ENCODE peak calls at places on chromosome 2, in five cellular contexts. T is uterus, B is Caco-2, C is MM.1S, K is choroid plexus epithelial cell. I is an unnamed sample.

GRCh38 chr2:236177604-236177966 is 9.4 kb upstream of the GBX2 start:
- DNase-seq in B (no peak), K (peak), C (no peak), T (no peak), I (no peak)

GRCh38 chr2:39512434-39512935 is 75.4 kb upstream of the MAP4K3 start:
- DNase-seq in K (no peak), T (peak), C (no peak), B (no peak), I (no peak)

GRCh38 chr2:19754907-19755306 is 146.9 kb downstream of the TTC32 start:
- DNase-seq in B (no peak), K (no peak), C (no peak), T (no peak), I (no peak)

GRCh38 chr2:32452338-32453064 is 95.7 kb downstream of the BIRC6 start:
- DNase-seq in K (no peak), B (no peak), T (no peak), C (no peak), I (no peak)

GRCh38 chr2:156229724-156230362 is 102.7 kb downstream of the NR4A2 start:
- DNase-seq in C (no peak), T (no peak), K (no peak), B (no peak), I (no peak)

GRCh38 chr2:134435505-134435904 is 181.6 kb downstream of the MGAT5 start:
- DNase-seq in C (no peak), T (no peak), B (no peak), K (no peak), I (no peak)

GRCh38 chr2:121076885-121077549 is 208.0 kb downstream of the TFCP2L1 start:
- DNase-seq in K (peak), C (peak), T (no peak), B (peak), I (peak)

GRCh38 chr2:179768765-179769164 is 92.6 kb downstream of the ZNF385B start:
- DNase-seq in B (no peak), K (no peak), T (no peak), C (no peak), I (peak)

GRCh38 chr2:102331311-102331980 is 20.1 kb downstream of the IL1RL1 start:
- DNase-seq in C (no peak), B (no peak), T (no peak), K (no peak), I (no peak)

GRCh38 chr2:173231042-173231441 is 123.6 kb upstream of the CDCA7 start:
- DNase-seq in K (no peak), T (no peak), B (no peak), C (no peak), I (no peak)

GRCh38 chr2:160269803-160270570 is 69.9 kb upstream of the ITGB6 start:
- DNase-seq in C (peak), T (peak), K (peak), B (peak), I (peak)

GRCh38 chr2:125973516-125973915 is 682.4 kb upstream of the GYPC start:
- DNase-seq in B (no peak), T (no peak), C (no peak), K (no peak), I (no peak)

GRCh38 chr2:3630631-3631030 is 27.4 kb upstream of the ALLC start:
- DNase-seq in C (no peak), T (no peak), B (peak), K (no peak), I (no peak)

GRCh38 chr2:10157293-10157692 is 34.8 kb downstream of the RRM2 start:
- DNase-seq in C (no peak), K (peak), T (no peak), B (no peak), I (no peak)

DNA sequence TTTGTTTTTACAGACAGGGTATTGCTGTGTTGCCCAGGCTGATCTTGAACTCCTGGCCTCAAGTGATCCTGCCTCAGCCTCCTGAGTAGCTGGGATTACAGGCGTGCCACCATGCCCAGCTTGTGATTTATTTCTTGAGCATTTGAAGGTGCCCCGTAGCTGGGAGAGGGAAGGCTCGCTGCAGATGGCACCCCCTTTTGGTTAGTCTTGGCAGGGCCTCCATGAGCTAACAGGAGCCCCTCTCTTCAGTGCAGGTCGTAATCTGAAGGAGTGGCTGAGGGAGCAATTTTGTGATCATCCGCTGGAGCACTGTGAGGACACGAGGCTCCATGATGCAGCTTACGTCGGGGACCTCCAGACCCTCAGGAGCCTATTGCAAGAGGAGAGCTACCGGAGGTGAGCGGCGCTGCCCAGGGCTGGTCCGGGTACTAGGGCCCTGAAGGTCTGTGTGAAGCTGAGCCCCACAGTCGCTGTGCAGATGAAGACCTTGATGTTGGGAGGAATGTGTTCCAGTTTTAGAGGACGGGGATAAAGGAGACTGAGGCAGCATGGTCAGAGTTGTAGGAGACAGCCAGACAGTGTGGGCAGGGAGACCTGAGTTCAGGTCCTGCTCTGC is 6.7 kb downstream of the ASB1 start:
- DNase-seq in T (no peak), K (no peak), B (no peak), C (no peak), I (no peak)
- TF ChIP-seq CTCF in T (no peak), K (peak), B (no peak), C (no peak), I (no peak)

DNA sequence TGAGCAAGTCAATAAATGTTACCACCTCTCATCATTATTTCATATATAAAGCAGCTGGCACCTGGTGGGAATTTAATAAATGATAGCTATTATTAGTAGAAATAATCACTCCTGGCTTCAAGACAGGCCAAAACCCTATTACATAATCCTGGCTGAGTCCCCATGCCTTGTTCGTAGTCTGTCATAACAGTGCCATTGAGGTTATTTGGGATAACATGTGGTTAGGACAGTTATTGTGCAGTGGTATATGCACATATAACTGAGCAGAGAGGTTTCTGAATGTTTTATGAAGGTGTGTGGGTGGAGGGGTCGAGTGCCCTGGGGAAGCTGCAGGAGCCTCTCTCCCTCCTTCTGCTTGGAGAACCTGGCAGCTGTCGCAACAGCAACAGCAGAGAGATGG is 162.4 kb upstream of the NABP1 start:
- DNase-seq in B (no peak), T (no peak), K (no peak), C (no peak), I (no peak)
- TF ChIP-seq CTCF in B (no peak), T (no peak), K (no peak), C (no peak), I (no peak)

GRCh38 chr2:190328748-190329147 is 9.1 kb upstream of the HIBCH start:
- DNase-seq in K (peak), B (no peak), T (no peak), C (no peak), I (peak)
- TF ChIP-seq CTCF in K (no peak), B (no peak), T (no peak), C (no peak), I (peak)

DNA sequence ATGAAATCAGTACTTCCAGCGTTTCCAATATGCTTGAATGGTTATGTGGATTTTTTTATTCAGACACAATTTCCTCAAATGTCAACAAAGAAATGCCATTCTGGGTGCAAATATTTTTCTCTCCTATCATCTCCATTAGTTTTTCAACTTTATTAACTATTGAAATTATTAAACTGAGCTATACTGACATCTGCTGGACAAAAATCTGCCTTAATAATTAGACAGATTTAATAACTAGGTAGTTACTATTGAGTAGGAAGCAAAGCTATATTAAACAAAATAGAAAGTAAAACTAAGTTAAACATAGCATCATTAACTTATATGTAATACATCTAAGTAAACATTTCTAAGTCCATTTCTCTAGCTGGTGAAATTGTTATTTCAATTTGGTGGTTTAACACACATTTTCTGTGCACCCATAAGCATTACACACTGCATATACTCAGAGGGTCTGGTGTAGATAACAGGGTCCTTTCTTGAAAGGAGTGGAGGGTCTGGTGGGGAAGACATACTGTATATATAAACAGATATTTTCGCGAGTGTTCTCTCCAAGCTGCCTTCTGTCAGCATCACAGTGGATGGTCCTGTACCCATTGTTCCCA is 77.0 kb downstream of the LANCL1 start:
- DNase-seq in T (no peak), C (peak), B (no peak), K (peak), I (peak)
- TF ChIP-seq CTCF in T (no peak), C (peak), B (peak), K (peak), I (peak)

GRCh38 chr2:234257859-234258561 is 207.5 kb downstream of the SPP2 start:
- DNase-seq in K (peak), C (no peak), T (no peak), B (peak), I (peak)
- TF ChIP-seq CTCF in K (peak), C (no peak), T (no peak), B (peak), I (peak)

DNA sequence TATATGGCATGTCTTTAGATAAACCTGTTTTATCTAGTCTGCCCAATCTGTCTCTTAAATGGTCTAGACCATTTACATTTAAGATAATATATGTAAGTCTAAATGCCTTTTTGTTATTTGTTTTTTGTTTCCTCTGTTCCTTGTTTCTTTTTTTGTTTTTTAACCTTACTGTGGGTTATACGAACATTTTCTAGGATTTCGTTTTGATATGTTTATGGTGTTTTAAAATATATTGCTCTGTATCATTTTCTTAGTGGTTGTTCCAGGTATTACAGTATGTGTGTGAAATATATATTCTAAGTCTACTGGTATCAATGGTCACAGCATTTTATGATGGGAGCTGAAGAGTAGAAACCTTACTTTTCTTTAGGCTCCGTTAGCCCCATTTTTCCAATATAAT is 13.4 kb downstream of the BCL2L11 start:
- DNase-seq in C (no peak), T (no peak), K (no peak), B (no peak), I (no peak)
- TF ChIP-seq CTCF in C (peak), T (no peak), K (no peak), B (peak), I (no peak)

DNA sequence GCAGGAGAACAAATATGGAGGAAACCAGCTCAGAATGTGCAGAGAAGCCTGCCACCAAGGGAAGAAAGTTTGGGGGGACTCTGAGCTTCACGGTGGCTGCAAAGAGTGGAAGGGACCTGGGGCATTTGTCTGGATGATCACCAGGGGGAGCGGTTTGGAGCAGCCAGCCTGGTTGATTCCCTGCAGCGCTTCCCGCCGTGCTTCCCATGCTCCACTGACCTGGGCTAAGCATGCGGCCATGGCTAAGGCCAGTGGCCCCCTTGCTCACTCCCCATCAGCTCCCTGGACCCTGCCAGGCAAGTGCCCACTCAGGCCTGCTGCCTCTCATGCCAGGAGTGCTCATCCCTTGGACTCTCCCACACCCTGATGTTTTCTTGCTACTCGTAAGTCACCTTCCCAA is 27.0 kb downstream of the NTSR2 start:
- DNase-seq in T (no peak), K (no peak), B (no peak), C (no peak), I (no peak)
- TF ChIP-seq CTCF in T (no peak), K (no peak), B (no peak), C (no peak), I (no peak)

DNA sequence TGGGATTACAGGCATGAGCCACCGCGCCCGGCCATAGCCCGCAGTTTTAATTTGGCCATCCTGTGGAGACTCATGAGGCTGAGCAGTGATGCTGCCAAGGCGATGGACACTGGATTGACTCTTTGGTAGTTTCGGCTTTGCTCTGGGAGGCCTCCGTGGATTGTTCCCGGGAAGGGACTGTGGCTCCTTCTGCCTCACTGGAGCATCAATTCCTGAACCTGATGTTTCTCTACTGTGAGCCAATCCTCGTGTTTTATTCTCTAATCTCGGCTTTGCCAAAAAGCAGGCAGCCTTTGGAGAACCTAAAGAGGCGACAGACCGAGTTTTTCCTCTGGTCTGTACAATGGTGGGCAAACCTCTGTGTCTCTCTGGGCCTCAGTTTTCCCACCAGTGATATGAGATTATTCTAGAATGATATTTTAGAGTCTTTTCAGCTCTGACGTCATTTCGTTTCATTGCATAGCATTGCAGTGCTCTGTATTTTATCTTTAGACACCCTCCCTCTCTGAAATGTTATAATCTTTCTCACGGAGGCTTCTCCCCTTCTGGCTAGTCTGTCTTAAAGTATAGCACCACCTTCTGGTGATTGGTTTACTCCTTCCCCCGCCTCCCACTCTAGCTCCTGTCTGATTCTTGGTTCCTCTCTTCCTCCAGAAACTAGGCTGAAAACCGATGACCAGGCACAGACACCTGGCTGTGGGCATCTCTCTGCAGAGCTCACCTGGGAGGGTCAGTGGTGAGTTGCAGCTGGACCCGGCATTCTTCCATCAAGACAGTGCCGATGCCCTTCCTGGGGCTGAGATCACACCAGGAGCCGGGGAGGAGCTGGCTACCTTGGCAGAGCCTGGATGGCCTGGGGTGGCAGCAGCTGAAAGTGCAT is 341.3 kb downstream of the MYCN start:
- DNase-seq in T (no peak), B (no peak), C (peak), K (peak), I (peak)
- TF ChIP-seq CTCF in T (no peak), B (peak), C (peak), K (peak), I (peak)

DNA sequence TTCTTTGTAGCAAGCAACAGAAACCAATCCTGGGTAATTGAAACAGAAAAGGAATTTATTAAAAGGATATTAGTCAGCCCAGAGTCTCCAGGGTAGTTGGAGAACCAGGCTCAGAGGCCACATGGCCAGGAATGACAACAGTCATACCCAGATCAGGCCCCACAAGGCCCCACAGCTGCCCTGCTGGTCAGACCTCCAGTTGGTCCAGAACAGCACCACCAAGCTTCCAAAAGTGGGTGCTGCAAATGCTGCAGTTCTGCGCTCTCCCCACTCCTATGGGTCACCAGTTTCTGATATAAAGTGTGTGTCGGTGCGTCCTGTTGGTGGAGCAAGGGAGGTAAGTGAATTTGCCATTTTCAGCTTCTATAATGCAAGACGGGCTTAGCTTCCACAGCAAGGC is 29.9 kb downstream of the KLHL29 start:
- DNase-seq in K (no peak), B (peak), T (no peak), C (no peak), I (no peak)
- TF ChIP-seq CTCF in K (peak), B (no peak), T (no peak), C (no peak), I (peak)

GRCh38 chr2:109028738-109029443 is 39.9 kb upstream of the EDAR start:
- DNase-seq in C (no peak), K (no peak), T (no peak), B (no peak), I (no peak)

GRCh38 chr2:109029444-109030193 is 40.6 kb upstream of the EDAR start:
- DNase-seq in B (peak), T (no peak), K (no peak), C (no peak), I (no peak)

GRCh38 chr2:109028280-109028679 is 39.3 kb upstream of the EDAR start:
- DNase-seq in C (no peak), K (no peak), T (no peak), B (no peak), I (no peak)

GRCh38 chr2:109024477-109024876 is 35.5 kb upstream of the EDAR start:
- DNase-seq in B (peak), K (no peak), T (no peak), C (no peak), I (no peak)

DNA sequence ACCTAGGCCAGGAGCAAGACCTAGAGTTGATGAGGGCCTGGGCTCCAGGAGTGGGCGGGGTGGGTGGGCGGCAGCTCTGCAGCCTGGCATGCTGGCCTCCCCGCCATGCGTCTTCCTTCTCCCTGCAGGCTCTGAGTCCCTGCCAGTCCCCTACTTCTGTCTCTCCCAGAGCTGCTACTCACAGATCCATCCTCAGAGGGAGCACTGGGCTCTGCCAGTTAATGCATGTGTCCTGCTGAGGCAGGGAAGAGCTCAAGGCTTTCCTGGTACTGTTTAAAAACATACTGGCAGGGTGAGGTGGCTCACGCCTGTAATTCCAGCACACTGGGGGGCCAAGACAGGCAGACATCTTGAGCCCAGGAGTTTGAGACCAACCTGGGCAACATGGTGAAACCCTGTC is 38.7 kb upstream of the EDAR start:
- DNase-seq in T (no peak), B (no peak), K (no peak), C (no peak), I (no peak)
- TF ChIP-seq CTCF in T (no peak), B (no peak), K (no peak), C (no peak), I (no peak)

I was measured in astrocyte of the spinal cord.